ENCODE peak calls at places on chromosome 1, in six cellular contexts. K is Calu3; Z is CD4-positive, alpha-beta T cell; E is mucosa of descending colon; P is astrocyte of the cerebellum; H is GM06990. D is an unnamed sample.

GRCh38 chr1:43034778-43035177 is 76.1 kb upstream of the SLC2A1 start:
- DNase-seq in K (no peak), Z (no peak), E (no peak), P (no peak), H (no peak), D (no peak)

GRCh38 chr1:214241060-214241459 is 39.9 kb upstream of the SMYD2 start:
- DNase-seq in K (no peak), Z (no peak), E (no peak), P (no peak), H (no peak), D (no peak)

GRCh38 chr1:225044258-225044657 is 114.8 kb downstream of the DNAH14 start:
- DNase-seq in K (no peak), Z (no peak), E (no peak), P (peak), H (no peak), D (peak)

GRCh38 chr1:212504171-212504803 is 71.6 kb downstream of the NENF start:
- DNase-seq in K (no peak), Z (no peak), E (no peak), P (no peak), H (no peak), D (no peak)

GRCh38 chr1:172167801-172168596 is 252.5 kb upstream of the C1orf105 start:
- DNase-seq in K (peak), Z (no peak), E (no peak), P (peak), H (no peak), D (peak)

GRCh38 chr1:228697209-228698016 is 37.9 kb upstream of the RHOU start:
- DNase-seq in K (peak), Z (no peak), E (peak), P (peak), H (no peak), D (peak)

GRCh38 chr1:29412591-29412990 is 176.3 kb downstream of the PTPRU start:
- DNase-seq in K (no peak), Z (no peak), E (no peak), P (no peak), H (no peak), D (no peak)

GRCh38 chr1:202621446-202621845 is 88.8 kb downstream of the SYT2 start:
- DNase-seq in K (no peak), Z (no peak), E (no peak), P (no peak), H (no peak), D (no peak)

GRCh38 chr1:115647507-115647906 is 5.7 kb downstream of the VANGL1 start:
- DNase-seq in K (no peak), Z (no peak), E (no peak), P (no peak), H (no peak), D (no peak)

GRCh38 chr1:54768093-54768492 is 3.8 kb upstream of the PARS2 start:
- DNase-seq in K (peak), Z (no peak), E (no peak), P (no peak), H (no peak), D (peak)

GRCh38 chr1:218785928-218786327 is 387.8 kb upstream of the LYPLAL1 start:
- DNase-seq in K (no peak), Z (no peak), E (no peak), P (peak), H (no peak), D (peak)

GRCh38 chr1:155173478-155174333 is at the start of gene TRIM46:
- DNase-seq in K (no peak), Z (peak), E (peak), P (no peak), H (peak), D (no peak)

GRCh38 chr1:230205719-230206198 is 138.7 kb downstream of the GALNT2 start:
- DNase-seq in K (peak), Z (no peak), E (no peak), P (no peak), H (no peak), D (no peak)

GRCh38 chr1:207308451-207309190 is 12.9 kb upstream of the CD55 start:
- DNase-seq in K (no peak), Z (no peak), E (no peak), P (no peak), H (no peak), D (no peak)

GRCh38 chr1:205274041-205274691 is 46.4 kb downstream of the TMCC2 start:
- DNase-seq in K (no peak), Z (no peak), E (peak), P (no peak), H (no peak), D (no peak)

GRCh38 chr1:105172803-105173202 is 1423.1 kb downstream of the AMY1C start:
- DNase-seq in K (no peak), Z (no peak), E (no peak), P (no peak), H (no peak), D (no peak)

GRCh38 chr1:172351761-172352161 is 68.7 kb upstream of the C1orf105 start:
- DNase-seq in K (peak), Z (no peak), E (no peak), P (no peak), H (no peak), D (no peak)

GRCh38 chr1:233983811-233984210 is 79.3 kb downstream of the SLC35F3 start:
- DNase-seq in K (no peak), Z (no peak), E (no peak), P (no peak), H (no peak), D (no peak)

GRCh38 chr1:3063379-3064295 is 5.4 kb upstream of the PRDM16 start:
- DNase-seq in K (no peak), Z (no peak), E (peak), P (no peak), H (no peak), D (no peak)

GRCh38 chr1:226471467-226471866 is 63.6 kb upstream of the PARP1 start:
- DNase-seq in K (no peak), Z (no peak), E (no peak), P (no peak), H (no peak), D (no peak)

GRCh38 chr1:56025942-56026341 is 553.4 kb downstream of the PLPP3 start:
- DNase-seq in K (no peak), Z (no peak), E (no peak), P (no peak), H (no peak), D (no peak)

GRCh38 chr1:209723761-209724693 is 19.4 kb downstream of the HSD11B1 start:
- DNase-seq in K (no peak), Z (no peak), E (no peak), P (no peak), H (peak), D (no peak)

GRCh38 chr1:58325797-58326196 is 220.7 kb downstream of the OMA1 start:
- DNase-seq in K (no peak), Z (no peak), E (no peak), P (no peak), H (no peak), D (no peak)

GRCh38 chr1:206808615-206809014 is 36.3 kb upstream of the IL10 start:
- DNase-seq in K (peak), Z (peak), E (no peak), P (peak), H (no peak), D (no peak)

GRCh38 chr1:115679141-115679611 is 37.4 kb downstream of the VANGL1 start:
- DNase-seq in K (no peak), Z (no peak), E (no peak), P (peak), H (no peak), D (peak)

GRCh38 chr1:12485231-12486172 is 132.5 kb downstream of the DHRS3 start:
- DNase-seq in K (peak), Z (no peak), E (no peak), P (peak), H (no peak), D (no peak)

GRCh38 chr1:38191451-38191850 is 144.9 kb upstream of the POU3F1 start:
- DNase-seq in K (no peak), Z (no peak), E (no peak), P (no peak), H (no peak), D (no peak)

GRCh38 chr1:197144570-197145325 is 1.7 kb downstream of the ASPM start:
- DNase-seq in K (peak), Z (no peak), E (no peak), P (no peak), H (no peak), D (no peak)

GRCh38 chr1:243917177-243917862 is 67.3 kb upstream of the AKT3 start:
- DNase-seq in K (peak), Z (no peak), E (no peak), P (peak), H (no peak), D (peak)

GRCh38 chr1:19260211-19261138 is 8.9 kb downstream of the MRTO4 start:
- DNase-seq in K (no peak), Z (no peak), E (peak), P (peak), H (no peak), D (peak)

GRCh38 chr1:41673355-41673754 is 188.9 kb upstream of the EDN2 start:
- DNase-seq in K (no peak), Z (peak), E (no peak), P (peak), H (no peak), D (peak)

GRCh38 chr1:218499021-218499691 is 154.0 kb downstream of the TGFB2 start:
- DNase-seq in K (no peak), Z (no peak), E (no peak), P (peak), H (no peak), D (peak)

GRCh38 chr1:226606311-226607267 is 58.0 kb downstream of the STUM start:
- DNase-seq in K (no peak), Z (no peak), E (no peak), P (no peak), H (no peak), D (no peak)

GRCh38 chr1:27518808-27519207 is 28.8 kb upstream of the WASF2 start:
- DNase-seq in K (no peak), Z (no peak), E (no peak), P (no peak), H (no peak), D (no peak)

GRCh38 chr1:27520651-27521050 is 30.7 kb upstream of the WASF2 start:
- DNase-seq in K (no peak), Z (no peak), E (peak), P (no peak), H (no peak), D (no peak)

GRCh38 chr1:27521336-27522147 is 31.6 kb upstream of the WASF2 start:
- DNase-seq in K (no peak), Z (peak), E (no peak), P (no peak), H (no peak), D (no peak)

GRCh38 chr1:27517907-27518718 is 28.1 kb upstream of the WASF2 start:
- DNase-seq in K (no peak), Z (no peak), E (peak), P (no peak), H (no peak), D (no peak)

GRCh38 chr1:27519341-27520258 is 29.6 kb upstream of the WASF2 start:
- DNase-seq in K (no peak), Z (no peak), E (peak), P (no peak), H (no peak), D (no peak)
- TF ChIP-seq CTCF in K (no peak), Z (no peak), E (no peak), P (no peak), H (no peak), D (no peak)

GRCh38 chr1:156336242-156336641 is 1.9 kb downstream of the CCT3 start:
- DNase-seq in K (peak), Z (no peak), E (no peak), P (no peak), H (no peak), D (no peak)
- TF ChIP-seq CTCF in K (no peak), Z (no peak), E (no peak), P (peak), H (peak), D (no peak)

GRCh38 chr1:220879509-220880366 is 495 bp downstream of the HLX start:
- DNase-seq in K (peak), Z (no peak), E (peak), P (no peak), H (peak), D (no peak)
- TF ChIP-seq CTCF in K (no peak), Z (no peak), E (no peak), P (no peak), H (no peak), D (no peak)

GRCh38 chr1:51942281-51942680 is 48.2 kb downstream of the RAB3B start:
- DNase-seq in K (no peak), Z (no peak), E (no peak), P (no peak), H (no peak), D (no peak)

GRCh38 chr1:51941528-51941927 is 49.0 kb downstream of the RAB3B start:
- DNase-seq in K (no peak), Z (no peak), E (no peak), P (no peak), H (no peak), D (no peak)

GRCh38 chr1:51937112-51937511 is 53.4 kb downstream of the RAB3B start:
- DNase-seq in K (no peak), Z (no peak), E (no peak), P (no peak), H (no peak), D (no peak)

GRCh38 chr1:51936531-51936930 is 54.0 kb downstream of the RAB3B start:
- DNase-seq in K (no peak), Z (no peak), E (no peak), P (no peak), H (no peak), D (no peak)
- TF ChIP-seq CTCF in K (no peak), Z (no peak), E (no peak), P (peak), H (no peak), D (peak)

GRCh38 chr1:2050793-2051682 is 827 bp downstream of the PRKCZ start:
- DNase-seq in K (no peak), Z (no peak), E (no peak), P (no peak), H (no peak), D (no peak)

GRCh38 chr1:2050482-2050792 is 226 bp downstream of the PRKCZ start:
- DNase-seq in K (no peak), Z (peak), E (no peak), P (no peak), H (no peak), D (no peak)

GRCh38 chr1:2047749-2048729 is 2.2 kb upstream of the PRKCZ start:
- DNase-seq in K (no peak), Z (no peak), E (peak), P (no peak), H (no peak), D (no peak)

GRCh38 chr1:2049225-2049516 is 1.0 kb upstream of the PRKCZ start:
- DNase-seq in K (no peak), Z (no peak), E (no peak), P (no peak), H (no peak), D (no peak)

DNA sequence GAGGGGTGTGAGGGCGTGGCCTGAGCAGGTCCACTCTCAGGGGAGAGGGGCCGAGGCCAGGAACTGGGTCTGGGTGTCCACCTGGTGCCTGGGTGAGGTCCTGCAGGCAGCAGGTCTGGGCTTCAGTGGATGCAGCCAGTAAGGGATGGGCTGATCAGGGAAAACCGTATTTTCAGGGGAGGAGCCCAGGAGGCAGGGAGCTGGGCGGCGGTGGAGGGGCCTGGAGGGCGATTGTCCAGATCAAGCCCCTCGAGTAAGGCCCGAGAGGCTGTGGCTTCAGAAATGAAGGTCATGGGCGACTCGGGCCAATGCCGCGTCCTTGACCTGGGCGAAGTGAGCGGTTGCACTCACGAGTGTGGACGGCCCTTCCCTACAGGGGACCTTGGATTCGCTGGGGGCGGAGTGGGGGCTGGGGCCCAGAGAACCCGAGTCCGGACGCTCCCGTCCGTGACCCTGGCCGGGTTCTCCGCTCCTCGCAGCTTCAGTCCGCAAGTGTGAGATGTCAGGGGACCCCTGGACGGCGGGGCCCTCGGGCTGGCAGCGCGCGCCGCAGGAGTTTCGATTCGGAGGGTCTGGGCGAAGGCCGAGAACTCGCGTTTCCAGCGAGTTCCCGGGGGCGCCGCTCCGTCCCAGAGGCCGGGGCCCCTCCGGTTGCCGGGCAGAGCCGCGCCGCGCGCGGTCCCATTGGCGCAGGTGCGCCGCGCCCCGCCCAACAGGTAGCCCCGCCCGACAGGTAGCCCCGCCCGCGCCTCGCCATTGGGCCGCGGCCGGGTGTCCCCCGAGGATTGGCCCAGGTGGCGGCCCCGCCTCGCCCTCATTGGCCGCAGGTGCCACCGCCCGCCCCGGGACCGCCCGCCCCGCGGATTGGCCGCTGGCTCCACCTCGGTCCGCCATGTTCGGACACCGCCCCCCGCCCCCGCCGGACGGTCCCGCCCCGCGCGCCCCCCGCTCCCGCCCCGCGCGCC is at the start of gene PRKCZ:
- DNase-seq in K (peak), Z (peak), E (peak), P (no peak), H (peak), D (no peak)
- TF ChIP-seq CTCF in K (peak), Z (no peak), E (no peak), P (peak), H (no peak), D (peak)

GRCh38 chr1:157137051-157137772 is 983 bp downstream of the ETV3 start:
- DNase-seq in K (peak), Z (no peak), E (peak), P (no peak), H (no peak), D (no peak)
- TF ChIP-seq CTCF in K (no peak), Z (no peak), E (no peak), P (no peak), H (no peak), D (no peak)

DNA sequence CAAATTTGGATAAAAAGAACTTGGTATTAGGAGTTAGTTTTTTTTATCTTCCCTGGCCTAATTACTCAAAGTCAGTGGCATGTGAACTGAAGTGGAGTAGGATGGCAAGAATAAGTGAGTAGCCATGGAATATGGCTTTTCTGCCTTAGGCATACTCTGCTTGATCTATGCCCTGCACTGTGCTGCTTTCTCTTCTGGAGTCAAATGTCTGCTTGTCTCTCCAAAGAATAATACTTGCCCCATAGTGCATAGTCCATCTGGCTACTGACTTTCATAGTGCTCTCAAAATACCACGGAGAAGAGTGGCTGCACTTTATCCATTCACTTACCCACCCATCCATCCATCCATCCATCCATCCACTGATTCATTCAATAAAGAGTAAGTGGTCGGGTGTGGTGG is 13.4 kb downstream of the GREM2 start:
- DNase-seq in K (no peak), Z (no peak), E (no peak), P (no peak), H (no peak), D (no peak)
- TF ChIP-seq CTCF in K (no peak), Z (no peak), E (no peak), P (no peak), H (no peak), D (no peak)

DNA sequence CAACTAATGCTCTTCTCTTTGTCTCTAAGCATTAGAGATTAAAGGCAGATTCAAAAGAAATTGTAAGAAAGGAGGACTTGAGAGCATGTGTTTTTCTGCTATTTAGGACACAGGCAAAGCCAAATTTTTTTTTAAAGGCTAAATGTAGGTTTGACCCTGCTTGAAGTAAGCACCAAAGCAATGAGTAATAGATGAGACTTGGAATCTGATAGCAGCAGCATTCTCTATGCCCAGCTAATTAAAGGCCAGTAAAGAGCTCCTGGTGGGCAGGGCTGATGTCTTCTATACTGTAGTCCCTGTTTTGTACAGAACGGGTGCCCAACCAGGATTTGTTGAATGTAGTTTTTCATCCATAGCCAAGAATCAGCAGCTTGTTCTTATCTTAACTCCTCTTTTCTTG is 179.6 kb downstream of the LMO4 start:
- DNase-seq in K (no peak), Z (no peak), E (no peak), P (no peak), H (no peak), D (no peak)
- TF ChIP-seq CTCF in K (no peak), Z (no peak), E (no peak), P (no peak), H (no peak), D (no peak)

GRCh38 chr1:35557611-35558373 is at the start of gene NCDN:
- DNase-seq in K (peak), Z (peak), E (peak), P (peak), H (peak), D (peak)
- TF ChIP-seq CTCF in K (no peak), Z (no peak), E (no peak), P (no peak), H (no peak), D (no peak)

GRCh38 chr1:183533617-183534174 is 56.6 kb downstream of the NCF2 start:
- DNase-seq in K (no peak), Z (no peak), E (no peak), P (no peak), H (no peak), D (no peak)

GRCh38 chr1:183528577-183528976 is 56.3 kb downstream of the SMG7 start:
- DNase-seq in K (no peak), Z (no peak), E (no peak), P (no peak), H (no peak), D (no peak)
- TF ChIP-seq CTCF in K (no peak), Z (no peak), E (no peak), P (no peak), H (no peak), D (no peak)

D was measured in AG09309.